ENCODE peak calls at places on chromosome X, in eight cellular contexts. Z is foreskin fibroblast; F is right lobe of liver; P is body of pancreas; A is colonic mucosa; S is CD8-positive, alpha-beta T cell; L is psoas muscle; O is stomach. C is an unnamed sample.

GRCh38 chrX:7996414-7996813 is 69.2 kb upstream of the PNPLA4 start:
- DNase-seq in Z (no peak), F (no peak), P (peak), A (peak), S (no peak), L (no peak), O (peak), C (no peak)

GRCh38 chrX:120761810-120762209 is 113.9 kb downstream of the CT47B1 start:
- DNase-seq in Z (peak), F (no peak), P (no peak), A (no peak), S (no peak), L (no peak), O (no peak), C (no peak)

GRCh38 chrX:128975716-128976115 is 547.6 kb downstream of the SMARCA1 start:
- DNase-seq in Z (no peak), F (peak), P (peak), A (peak), S (no peak), L (no peak), O (peak), C (no peak)

GRCh38 chrX:17814557-17814956 is 46.5 kb downstream of the RAI2 start:
- DNase-seq in Z (peak), F (no peak), P (no peak), A (no peak), S (no peak), L (no peak), O (no peak), C (no peak)

GRCh38 chrX:97987979-97988378 is 1104.3 kb downstream of the RPA4 start:
- DNase-seq in Z (no peak), F (no peak), P (no peak), A (no peak), S (no peak), L (no peak), O (no peak), C (no peak)

GRCh38 chrX:71911731-71912050 is 1.0 kb downstream of the NHSL2 start:
- DNase-seq in Z (no peak), F (peak), P (no peak), A (no peak), S (no peak), L (peak), O (no peak), C (no peak)

GRCh38 chrX:134246282-134246681 is 9.3 kb downstream of the CCDC160 start:
- DNase-seq in Z (no peak), F (no peak), P (no peak), A (no peak), S (no peak), L (no peak), O (no peak), C (no peak)

GRCh38 chrX:71198066-71198465 is 25.0 kb upstream of the GJB1 start:
- DNase-seq in Z (no peak), F (no peak), P (no peak), A (no peak), S (no peak), L (no peak), O (no peak), C (no peak)

GRCh38 chrX:10021461-10022272 is 54.5 kb downstream of the CLDN34 start:
- DNase-seq in Z (no peak), F (no peak), P (no peak), A (no peak), S (no peak), L (no peak), O (no peak), C (no peak)

GRCh38 chrX:148133099-148133725 is 152.1 kb downstream of the FMR1NB start:
- DNase-seq in Z (no peak), F (no peak), P (no peak), A (no peak), S (no peak), L (no peak), O (no peak), C (no peak)

GRCh38 chrX:151713859-151714258 is 2.0 kb upstream of the FATE1 start:
- DNase-seq in Z (no peak), F (peak), P (no peak), A (no peak), S (no peak), L (no peak), O (no peak), C (no peak)

GRCh38 chrX:39639871-39640270 is 457.9 kb downstream of the BCOR start:
- DNase-seq in Z (no peak), F (no peak), P (no peak), A (no peak), S (no peak), L (no peak), O (no peak), C (no peak)

GRCh38 chrX:33211356-33212254 is at the start of gene DMD:
- DNase-seq in Z (peak), F (no peak), P (peak), A (no peak), S (no peak), L (peak), O (no peak), C (no peak)

GRCh38 chrX:38458071-38458470 is 103.3 kb upstream of the TSPAN7 start:
- DNase-seq in Z (no peak), F (no peak), P (no peak), A (no peak), S (no peak), L (no peak), O (no peak), C (no peak)

GRCh38 chrX:18884916-18885315 is 99.0 kb downstream of the PHKA2 start:
- DNase-seq in Z (no peak), F (no peak), P (no peak), A (no peak), S (no peak), L (no peak), O (no peak), C (no peak)

GRCh38 chrX:129512409-129512808 is 10.9 kb downstream of the SMARCA1 start:
- DNase-seq in Z (no peak), F (no peak), P (no peak), A (no peak), S (no peak), L (no peak), O (no peak), C (no peak)

GRCh38 chrX:37825225-37825842 is 22.0 kb downstream of the DYNLT3 start:
- DNase-seq in Z (no peak), F (no peak), P (peak), A (peak), S (peak), L (no peak), O (peak), C (no peak)

GRCh38 chrX:55008571-55009358 is 8.6 kb downstream of the APEX2 start:
- DNase-seq in Z (no peak), F (no peak), P (no peak), A (no peak), S (no peak), L (peak), O (no peak), C (no peak)

GRCh38 chrX:146658379-146658778 is 151.2 kb upstream of the CXorf51B start:
- DNase-seq in Z (no peak), F (no peak), P (no peak), A (no peak), S (no peak), L (no peak), O (no peak), C (no peak)

GRCh38 chrX:120428309-120428708 is 40.8 kb downstream of the LAMP2 start:
- DNase-seq in Z (no peak), F (no peak), P (no peak), A (no peak), S (no peak), L (no peak), O (no peak), C (no peak)

GRCh38 chrX:153602621-153603020 is 3.7 kb upstream of the CCNQ start:
- DNase-seq in Z (no peak), F (no peak), P (no peak), A (no peak), S (no peak), L (no peak), O (no peak), C (no peak)
- TF ChIP-seq CTCF in Z (no peak), F (no peak), P (no peak), A (no peak), S (no peak), L (no peak), O (no peak), C (no peak)

GRCh38 chrX:109049903-109050302 is 313.5 kb upstream of the IRS4 start:
- DNase-seq in Z (no peak), F (no peak), P (no peak), A (no peak), S (no peak), L (no peak), O (no peak), C (no peak)
- TF ChIP-seq CTCF in Z (no peak), F (no peak), P (no peak), A (no peak), S (no peak), L (no peak), O (no peak), C (peak)

DNA sequence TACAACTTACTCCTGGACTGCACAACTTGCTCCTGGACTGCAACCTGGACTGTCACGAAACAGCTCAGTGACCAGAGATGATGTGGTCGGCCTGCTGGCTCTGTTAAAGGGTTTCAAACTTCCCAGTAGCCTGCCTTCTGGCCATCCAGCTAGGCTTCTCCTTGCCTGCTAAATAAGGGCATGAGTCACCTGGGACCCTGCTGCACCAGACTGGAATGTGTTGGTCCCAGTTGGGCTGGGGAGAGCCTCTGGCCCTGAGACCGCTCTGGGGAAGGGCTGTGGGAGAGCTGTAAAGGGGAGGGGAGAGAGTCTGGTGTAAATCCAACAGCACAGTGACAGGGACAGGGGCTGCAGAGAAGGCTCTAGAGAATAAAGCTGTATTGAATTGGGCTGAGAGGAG is 165.8 kb downstream of the VSIG4 start:
- DNase-seq in Z (no peak), F (no peak), P (no peak), A (no peak), S (no peak), L (no peak), O (no peak), C (no peak)
- TF ChIP-seq CTCF in Z (no peak), F (no peak), P (no peak), A (no peak), S (no peak), L (no peak), O (no peak), C (no peak)

GRCh38 chrX:24253469-24253868 is 60.4 kb downstream of the SUPT20HL2 start:
- DNase-seq in Z (no peak), F (no peak), P (no peak), A (no peak), S (no peak), L (no peak), O (no peak), C (no peak)
- TF ChIP-seq CTCF in Z (no peak), F (no peak), P (no peak), A (no peak), S (no peak), L (no peak), O (no peak), C (no peak)

DNA sequence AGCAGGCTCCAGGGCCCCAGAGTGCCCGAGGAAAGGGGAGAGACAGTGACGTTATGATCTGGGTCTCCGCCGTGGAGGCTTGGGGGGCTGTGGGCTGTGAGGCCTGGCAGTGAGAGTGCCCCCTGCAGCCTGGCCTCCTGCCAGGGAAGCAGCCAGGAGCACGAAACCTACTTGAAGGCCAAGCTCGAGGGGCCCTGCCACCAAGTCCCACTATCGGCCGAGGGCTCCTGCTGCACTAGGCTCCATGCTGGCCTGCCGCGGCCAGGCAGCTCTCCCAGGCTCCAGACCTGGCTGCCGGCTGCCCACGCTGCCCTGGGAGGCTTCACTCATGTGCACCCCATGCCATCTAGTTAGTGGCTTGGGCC is 18.7 kb downstream of the FLNA start:
- DNase-seq in Z (no peak), F (no peak), P (no peak), A (no peak), S (no peak), L (no peak), O (no peak), C (no peak)
- TF ChIP-seq CTCF in Z (no peak), F (no peak), P (no peak), A (no peak), S (no peak), L (no peak), O (no peak), C (peak)

GRCh38 chrX:153580700-153581386 is 18.1 kb downstream of the CCNQ start:
- DNase-seq in Z (no peak), F (no peak), P (no peak), A (no peak), S (no peak), L (no peak), O (no peak), C (no peak)
- TF ChIP-seq CTCF in Z (no peak), F (peak), P (no peak), A (no peak), S (no peak), L (no peak), O (no peak), C (peak)

GRCh38 chrX:47171996-47172395 is 21.6 kb upstream of the UBA1 start:
- DNase-seq in Z (no peak), F (no peak), P (no peak), A (no peak), S (no peak), L (no peak), O (peak), C (peak)
- TF ChIP-seq CTCF in Z (no peak), F (no peak), P (no peak), A (no peak), S (no peak), L (no peak), O (no peak), C (no peak)

DNA sequence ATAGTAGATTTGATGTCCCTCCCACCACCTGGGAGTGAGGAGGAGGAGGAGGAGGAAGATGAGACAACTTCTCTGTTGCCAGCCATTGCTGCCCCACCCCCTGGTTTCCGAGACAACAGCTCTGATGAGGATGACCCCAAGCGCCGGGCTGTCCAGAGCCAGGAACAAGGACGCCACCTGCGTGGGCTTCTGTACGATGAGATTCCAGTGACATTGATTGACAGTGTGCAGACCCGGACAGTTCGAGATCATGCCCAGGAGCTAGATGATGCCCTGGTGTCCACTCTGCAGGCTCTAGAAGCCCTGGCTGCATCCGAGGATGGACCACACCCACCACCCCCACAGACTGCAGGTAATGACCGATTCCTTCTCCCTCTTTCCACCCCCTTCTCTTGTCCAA is 30.5 kb upstream of the PRPS1 start:
- DNase-seq in Z (no peak), F (no peak), P (no peak), A (no peak), S (no peak), L (no peak), O (no peak), C (no peak)
- TF ChIP-seq CTCF in Z (no peak), F (no peak), P (no peak), A (no peak), S (no peak), L (no peak), O (no peak), C (no peak)

GRCh38 chrX:15914486-15914885 is 59.9 kb upstream of the AP1S2 start:
- DNase-seq in Z (no peak), F (no peak), P (no peak), A (no peak), S (no peak), L (no peak), O (no peak), C (no peak)

GRCh38 chrX:15913161-15913560 is 58.5 kb upstream of the AP1S2 start:
- DNase-seq in Z (no peak), F (no peak), P (no peak), A (no peak), S (no peak), L (no peak), O (no peak), C (no peak)

GRCh38 chrX:15909605-15910004 is 55.0 kb upstream of the AP1S2 start:
- DNase-seq in Z (no peak), F (no peak), P (no peak), A (no peak), S (no peak), L (no peak), O (no peak), C (no peak)

GRCh38 chrX:15908891-15909290 is 54.3 kb upstream of the AP1S2 start:
- DNase-seq in Z (no peak), F (no peak), P (no peak), A (no peak), S (no peak), L (no peak), O (no peak), C (no peak)

DNA sequence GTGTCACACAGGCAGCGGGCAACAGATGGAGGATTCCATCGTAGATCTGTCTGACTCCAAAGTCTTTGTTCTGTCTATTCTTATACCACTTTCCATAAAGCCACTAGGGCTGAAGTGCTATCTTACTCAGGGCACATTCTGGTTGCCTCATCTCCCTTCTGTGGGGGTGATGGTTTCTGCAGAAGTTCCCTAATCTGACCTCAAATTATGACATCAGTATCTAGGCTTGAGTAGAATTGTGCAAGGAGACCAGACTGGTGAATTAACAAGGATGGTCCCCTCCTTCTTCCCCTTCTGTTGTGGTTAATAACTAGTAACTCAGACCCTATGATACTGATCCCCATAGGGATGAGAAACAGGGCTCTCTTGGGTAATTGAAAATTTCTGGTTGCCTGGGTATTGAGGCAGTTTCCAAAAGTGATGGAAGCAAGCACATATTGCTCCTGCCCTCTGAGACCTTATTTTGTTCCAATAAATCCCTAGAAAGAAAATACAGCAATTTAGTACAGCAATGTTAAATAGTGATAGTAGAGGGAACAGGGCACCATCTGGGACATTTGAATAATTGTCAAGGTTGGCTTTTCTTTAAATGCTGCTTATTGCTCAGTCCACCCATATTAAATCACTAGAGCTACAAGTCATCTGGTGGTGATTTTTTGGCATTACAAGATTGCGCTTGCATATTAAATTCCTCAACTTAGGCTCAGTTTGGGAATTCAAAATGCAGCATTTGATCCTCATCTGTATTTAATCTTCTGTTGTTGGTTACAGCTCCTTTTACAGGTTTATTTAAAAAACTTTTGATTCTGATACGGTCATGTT is 57.3 kb upstream of the AP1S2 start:
- DNase-seq in Z (peak), F (no peak), P (no peak), A (no peak), S (no peak), L (no peak), O (no peak), C (no peak)
- TF ChIP-seq CTCF in Z (no peak), F (no peak), P (no peak), A (no peak), S (no peak), L (no peak), O (no peak), C (peak)

DNA sequence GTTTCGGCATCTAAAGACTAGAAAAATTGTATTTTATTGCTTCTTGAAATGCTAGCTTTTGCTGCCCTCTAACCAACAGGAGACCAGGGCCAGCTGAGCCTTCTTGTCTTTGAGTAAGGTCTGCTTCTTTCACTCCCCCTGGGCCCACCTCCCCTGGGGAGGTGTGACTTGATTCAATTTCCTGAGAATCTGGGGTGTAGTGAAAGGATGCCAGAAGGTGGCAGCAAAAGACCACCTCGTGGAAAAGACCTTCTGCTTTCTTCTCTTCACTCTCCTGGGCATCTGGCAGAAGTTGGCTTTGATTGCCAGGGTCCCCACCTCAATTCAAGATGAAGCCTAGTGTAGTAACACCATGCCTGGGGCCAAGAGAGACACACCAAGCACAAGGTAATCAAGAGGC is 96.5 kb upstream of the MAOA start:
- DNase-seq in Z (peak), F (no peak), P (peak), A (peak), S (peak), L (peak), O (peak), C (no peak)
- TF ChIP-seq CTCF in Z (peak), F (peak), P (peak), A (peak), S (no peak), L (peak), O (peak), C (peak)